ENCODE peak calls at places on chromosomes 7 and 10, in five cellular contexts. R, S, T, P and Q are unnamed samples.

GRCh38 chr10:34282186-34282585 is 532.9 kb downstream of the PARD3 start:
- DNase-seq in R (no peak), P (no peak), T (no peak), S (no peak), Q (no peak)

GRCh38 chr10:119852822-119853221 is 19.8 kb downstream of the MCMBP start:
- DNase-seq in S (no peak), P (no peak), T (no peak), R (peak; percentile 21), Q (no peak)

GRCh38 chr7:134016223-134016941 is 110.8 kb upstream of the LRGUK start:
- DNase-seq in P (peak; percentile 14), T (no peak), R (peak; percentile 53), S (peak; percentile 60), Q (peak; percentile 50)

GRCh38 chr10:124998624-124999291 is 56.8 kb downstream of the ZRANB1 start:
- DNase-seq in S (no peak), T (peak; percentile 22), P (no peak), R (peak; percentile 5), Q (no peak)

GRCh38 chr7:131581241-131582157 is 25.1 kb upstream of the PODXL start:
- DNase-seq in P (no peak), S (no peak), R (peak; percentile 42), T (peak; percentile 84), Q (no peak)

GRCh38 chr7:144824360-144824759 is 11.5 kb downstream of the TPK1 start:
- DNase-seq in S (no peak), P (no peak), R (no peak), T (no peak), Q (no peak)

GRCh38 chr7:108202743-108203142 is 72.6 kb upstream of the LAMB4 start:
- DNase-seq in R (no peak), P (no peak), T (no peak), S (no peak), Q (no peak)

GRCh38 chr7:15891151-15891842 is 204.8 kb upstream of the MEOX2 start:
- DNase-seq in R (no peak), P (no peak), S (no peak), T (no peak), Q (no peak)

GRCh38 chr7:69849268-69849667 is 251.0 kb downstream of the AUTS2 start:
- DNase-seq in P (no peak), R (no peak), S (no peak), T (no peak), Q (no peak)